ENCODE peak calls at places on chromosomes 4 and X, in nine cellular contexts. One of them, this sample, is unnamed.

GRCh38 chrX:13212191-13212651 is 107.6 kb downstream of the ATXN3L start:
- DNase-seq in H9: no peak
- DNase-seq in mesendoderm: no peak
- DNase-seq in GM23248: no peak
- DNase-seq in small intestine: no peak
- DNase-seq in lower lobe of right lung: no peak
- DNase-seq in fibroblast of lung: no peak
- DNase-seq in transverse colon: no peak
- DNase-seq in HepG2: no peak
- DNase-seq in this sample: no peak

GRCh38 chrX:40912576-40912975 is 172.7 kb upstream of the USP9X start:
- DNase-seq in fibroblast of lung: no peak
- DNase-seq in lower lobe of right lung: no peak
- DNase-seq in HepG2: no peak
- DNase-seq in GM23248: peak
- DNase-seq in transverse colon: no peak
- DNase-seq in small intestine: no peak
- DNase-seq in H9: no peak
- DNase-seq in mesendoderm: no peak
- DNase-seq in this sample: no peak

GRCh38 chr4:67674098-67674497 is 26.9 kb downstream of the UBA6 start:
- DNase-seq in H9: no peak
- DNase-seq in small intestine: no peak
- DNase-seq in mesendoderm: peak
- DNase-seq in HepG2: peak
- DNase-seq in fibroblast of lung: no peak
- DNase-seq in transverse colon: no peak
- DNase-seq in lower lobe of right lung: no peak
- DNase-seq in GM23248: no peak
- DNase-seq in this sample: no peak

GRCh38 chr4:103136671-103137445 is 37.2 kb upstream of the BDH2 start:
- DNase-seq in fibroblast of lung: no peak
- DNase-seq in H9: no peak
- DNase-seq in GM23248: no peak
- DNase-seq in HepG2: no peak
- DNase-seq in transverse colon: no peak
- DNase-seq in mesendoderm: no peak
- DNase-seq in small intestine: no peak
- DNase-seq in lower lobe of right lung: no peak
- DNase-seq in this sample: peak

GRCh38 chr4:8651661-8652180 is 59.2 kb downstream of the CPZ start:
- DNase-seq in H9: peak
- DNase-seq in small intestine: no peak
- DNase-seq in transverse colon: no peak
- DNase-seq in mesendoderm: no peak
- DNase-seq in GM23248: no peak
- DNase-seq in lower lobe of right lung: no peak
- DNase-seq in fibroblast of lung: no peak
- DNase-seq in HepG2: no peak
- DNase-seq in this sample: no peak

GRCh38 chr4:139316733-139317132 is 14.5 kb upstream of the NDUFC1 start:
- DNase-seq in small intestine: no peak
- DNase-seq in HepG2: no peak
- DNase-seq in fibroblast of lung: no peak
- DNase-seq in transverse colon: no peak
- DNase-seq in H9: no peak
- DNase-seq in lower lobe of right lung: no peak
- DNase-seq in mesendoderm: no peak
- DNase-seq in GM23248: no peak
- DNase-seq in this sample: no peak

GRCh38 chrX:13373807-13374187 is 53.9 kb upstream of the ATXN3L start:
- DNase-seq in small intestine: no peak
- DNase-seq in GM23248: peak
- DNase-seq in mesendoderm: no peak
- DNase-seq in fibroblast of lung: peak
- DNase-seq in HepG2: no peak
- DNase-seq in lower lobe of right lung: no peak
- DNase-seq in H9: no peak
- DNase-seq in transverse colon: no peak
- DNase-seq in this sample: no peak

GRCh38 chr4:55444822-55445221 is 49.1 kb downstream of the TMEM165 start:
- DNase-seq in HepG2: peak
- DNase-seq in mesendoderm: peak
- DNase-seq in fibroblast of lung: peak
- DNase-seq in GM23248: peak
- DNase-seq in H9: no peak
- DNase-seq in small intestine: peak
- DNase-seq in lower lobe of right lung: no peak
- DNase-seq in transverse colon: no peak
- DNase-seq in this sample: no peak

GRCh38 chrX:9390121-9390520 is 74.7 kb upstream of the TBL1X start:
- DNase-seq in fibroblast of lung: peak
- DNase-seq in mesendoderm: no peak
- DNase-seq in lower lobe of right lung: no peak
- DNase-seq in GM23248: no peak
- DNase-seq in HepG2: no peak
- DNase-seq in H9: no peak
- DNase-seq in transverse colon: no peak
- DNase-seq in small intestine: no peak
- DNase-seq in this sample: no peak

GRCh38 chr4:31995943-31996901 is 1276.1 kb downstream of the PCDH7 start:
- DNase-seq in fibroblast of lung: no peak
- DNase-seq in lower lobe of right lung: no peak
- DNase-seq in mesendoderm: no peak
- DNase-seq in transverse colon: no peak
- DNase-seq in small intestine: no peak
- DNase-seq in H9: peak
- DNase-seq in GM23248: no peak
- DNase-seq in HepG2: no peak
- DNase-seq in this sample: no peak

GRCh38 chr4:149161247-149161646 is 654.4 kb downstream of the IQCM start:
- DNase-seq in transverse colon: no peak
- DNase-seq in lower lobe of right lung: no peak
- DNase-seq in mesendoderm: no peak
- DNase-seq in small intestine: no peak
- DNase-seq in fibroblast of lung: peak
- DNase-seq in HepG2: no peak
- DNase-seq in H9: no peak
- DNase-seq in GM23248: peak
- DNase-seq in this sample: no peak

GRCh38 chr4:184471872-184472539 is 2.3 kb downstream of the IRF2 start:
- DNase-seq in small intestine: peak
- DNase-seq in GM23248: peak
- DNase-seq in mesendoderm: no peak
- DNase-seq in fibroblast of lung: no peak
- DNase-seq in HepG2: no peak
- DNase-seq in H9: no peak
- DNase-seq in lower lobe of right lung: no peak
- DNase-seq in transverse colon: peak
- DNase-seq in this sample: no peak

GRCh38 chrX:136768469-136769084 is 12.2 kb downstream of the ARHGEF6 start:
- DNase-seq in mesendoderm: peak
- DNase-seq in lower lobe of right lung: peak
- DNase-seq in GM23248: peak
- DNase-seq in HepG2: no peak
- DNase-seq in H9: peak
- DNase-seq in transverse colon: peak
- DNase-seq in small intestine: no peak
- DNase-seq in fibroblast of lung: peak
- DNase-seq in this sample: peak

GRCh38 chr4:173835863-173836262 is 305.8 kb upstream of the HAND2 start:
- DNase-seq in H9: peak
- DNase-seq in lower lobe of right lung: no peak
- DNase-seq in transverse colon: peak
- DNase-seq in GM23248: peak
- DNase-seq in fibroblast of lung: peak
- DNase-seq in HepG2: no peak
- DNase-seq in small intestine: no peak
- DNase-seq in mesendoderm: peak
- DNase-seq in this sample: no peak
- H3K27ac ChIP-seq in H9: no peak
- H3K27ac ChIP-seq in lower lobe of right lung: no peak
- H3K27ac ChIP-seq in transverse colon: no peak
- H3K27ac ChIP-seq in GM23248: no peak
- H3K27ac ChIP-seq in fibroblast of lung: no peak
- H3K27ac ChIP-seq in HepG2: no peak
- H3K27ac ChIP-seq in small intestine: no peak
- H3K27ac ChIP-seq in mesendoderm: no peak
- H3K27ac ChIP-seq in this sample: no peak

DNA sequence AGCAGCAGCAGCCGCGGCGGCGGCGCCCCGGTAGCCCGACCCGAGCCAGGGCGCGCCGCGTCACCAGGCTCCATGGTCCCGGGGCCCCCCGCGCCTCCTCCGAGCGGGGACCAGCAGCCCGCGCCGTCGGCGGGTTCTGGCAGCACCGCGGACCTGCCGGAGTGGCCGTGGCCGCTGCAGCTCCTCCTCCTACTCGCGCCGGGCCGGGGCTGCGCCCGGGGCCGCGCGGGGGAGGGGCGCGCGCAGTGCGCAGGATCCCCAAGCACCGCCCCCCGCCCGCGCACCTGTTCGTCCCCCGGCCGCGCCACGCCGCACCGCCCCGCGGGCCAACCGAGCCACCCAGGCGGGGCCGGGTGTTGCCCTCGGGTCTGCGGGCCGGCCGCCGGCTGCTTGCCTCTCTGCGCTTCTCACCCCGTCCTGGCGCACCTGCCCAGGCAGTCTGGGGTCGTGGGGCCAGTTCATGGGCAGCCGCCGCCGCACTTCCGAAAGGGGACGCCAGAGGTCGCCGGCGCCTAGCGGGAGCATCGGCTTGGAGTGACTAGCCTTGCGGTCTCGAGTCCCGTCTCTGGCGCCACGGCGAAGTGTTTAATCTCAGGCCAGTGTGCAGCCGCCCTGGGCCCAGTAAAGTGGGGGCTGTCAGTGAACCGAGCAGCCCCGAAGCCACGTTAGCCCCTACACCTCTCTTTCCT is at the start of gene SLC9A7:
- DNase-seq in transverse colon: peak
- DNase-seq in H9: peak
- DNase-seq in mesendoderm: peak
- DNase-seq in HepG2: peak
- DNase-seq in small intestine: peak
- DNase-seq in fibroblast of lung: peak
- DNase-seq in GM23248: peak
- DNase-seq in lower lobe of right lung: peak
- DNase-seq in this sample: no peak
- H3K27ac ChIP-seq in transverse colon: peak
- H3K27ac ChIP-seq in H9: no peak
- H3K27ac ChIP-seq in mesendoderm: no peak
- H3K27ac ChIP-seq in HepG2: no peak
- H3K27ac ChIP-seq in small intestine: no peak
- H3K27ac ChIP-seq in fibroblast of lung: peak
- H3K27ac ChIP-seq in GM23248: peak
- H3K27ac ChIP-seq in lower lobe of right lung: no peak
- H3K27ac ChIP-seq in this sample: peak

GRCh38 chr4:168811207-168811606 is 198.8 kb downstream of the CBR4 start:
- DNase-seq in transverse colon: no peak
- DNase-seq in mesendoderm: no peak
- DNase-seq in H9: no peak
- DNase-seq in HepG2: no peak
- DNase-seq in GM23248: no peak
- DNase-seq in fibroblast of lung: peak
- DNase-seq in small intestine: no peak
- DNase-seq in lower lobe of right lung: no peak
- DNase-seq in this sample: no peak
- H3K27ac ChIP-seq in transverse colon: peak
- H3K27ac ChIP-seq in mesendoderm: no peak
- H3K27ac ChIP-seq in H9: no peak
- H3K27ac ChIP-seq in HepG2: no peak
- H3K27ac ChIP-seq in GM23248: no peak
- H3K27ac ChIP-seq in fibroblast of lung: no peak
- H3K27ac ChIP-seq in small intestine: no peak
- H3K27ac ChIP-seq in lower lobe of right lung: no peak
- H3K27ac ChIP-seq in this sample: peak

GRCh38 chr4:176635372-176636261 is 157.1 kb downstream of the VEGFC start:
- DNase-seq in transverse colon: no peak
- DNase-seq in H9: no peak
- DNase-seq in GM23248: peak
- DNase-seq in HepG2: no peak
- DNase-seq in small intestine: no peak
- DNase-seq in lower lobe of right lung: no peak
- DNase-seq in fibroblast of lung: peak
- DNase-seq in mesendoderm: peak
- DNase-seq in this sample: peak
- H3K27ac ChIP-seq in transverse colon: no peak
- H3K27ac ChIP-seq in H9: no peak
- H3K27ac ChIP-seq in GM23248: peak
- H3K27ac ChIP-seq in HepG2: no peak
- H3K27ac ChIP-seq in small intestine: no peak
- H3K27ac ChIP-seq in lower lobe of right lung: no peak
- H3K27ac ChIP-seq in fibroblast of lung: peak
- H3K27ac ChIP-seq in mesendoderm: no peak
- H3K27ac ChIP-seq in this sample: peak

DNA sequence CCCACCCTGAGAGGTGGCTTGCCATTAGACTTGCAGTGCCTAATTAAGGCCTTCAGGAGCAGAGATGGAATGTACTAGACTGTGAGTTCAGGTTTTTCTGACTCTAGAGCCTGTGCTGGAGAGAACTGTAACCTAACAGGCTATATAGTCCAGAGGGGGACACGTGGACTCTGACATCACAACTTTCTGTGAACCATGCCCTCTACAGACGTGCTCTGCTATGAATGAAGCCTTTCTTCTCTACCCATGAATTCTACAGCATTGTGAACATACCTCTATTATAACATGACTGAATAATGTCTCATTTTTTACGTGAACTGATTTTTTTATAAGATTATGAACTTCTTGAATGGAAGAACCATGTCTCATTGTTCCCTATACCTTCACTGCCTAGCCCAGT is 68.8 kb downstream of the EVC2 start:
- DNase-seq in small intestine: no peak
- DNase-seq in mesendoderm: no peak
- DNase-seq in HepG2: no peak
- DNase-seq in H9: no peak
- DNase-seq in fibroblast of lung: no peak
- DNase-seq in transverse colon: no peak
- DNase-seq in GM23248: no peak
- DNase-seq in lower lobe of right lung: no peak
- DNase-seq in this sample: no peak
- H3K27ac ChIP-seq in small intestine: no peak
- H3K27ac ChIP-seq in mesendoderm: no peak
- H3K27ac ChIP-seq in HepG2: no peak
- H3K27ac ChIP-seq in H9: no peak
- H3K27ac ChIP-seq in fibroblast of lung: no peak
- H3K27ac ChIP-seq in transverse colon: no peak
- H3K27ac ChIP-seq in GM23248: peak
- H3K27ac ChIP-seq in lower lobe of right lung: no peak
- H3K27ac ChIP-seq in this sample: peak

This sample was measured in epithelial cell of prostate.